ENCODE peak calls at places on chromosome 6, in seven cellular contexts. W, Y, P, O, S, C and A are unnamed samples.

GRCh38 chr6:11258260-11259237 is 26.1 kb upstream of the NEDD9 start:
- DNase-seq in C (peak), O (no peak), P (no peak), Y (no peak), W (no peak), S (no peak), A (no peak)

GRCh38 chr6:30998785-30999184 is 11.5 kb upstream of the MUC22 start:
- DNase-seq in P (peak), O (no peak), S (no peak), C (peak), W (no peak), Y (no peak), A (no peak)

GRCh38 chr6:56381852-56382251 is 134.5 kb upstream of the COL21A1 start:
- DNase-seq in S (no peak), O (no peak), C (peak), W (no peak), Y (no peak), P (peak), A (no peak)

GRCh38 chr6:163679753-163680152 is 265.2 kb downstream of the QKI start:
- DNase-seq in P (no peak), W (peak), O (no peak), Y (no peak), S (no peak), C (no peak), A (no peak)

GRCh38 chr6:106536863-106537262 is 92.4 kb downstream of the RTN4IP1 start:
- DNase-seq in W (no peak), O (no peak), P (no peak), S (no peak), Y (no peak), C (no peak), A (no peak)

GRCh38 chr6:96537726-96538125 is 16.1 kb downstream of the UFL1 start:
- DNase-seq in Y (no peak), W (no peak), O (no peak), S (no peak), P (no peak), C (no peak), A (no peak)

GRCh38 chr6:87653074-87653962 is 48.7 kb downstream of the AKIRIN2 start:
- DNase-seq in S (no peak), Y (peak), O (no peak), C (no peak), P (no peak), W (no peak), A (no peak)

GRCh38 chr6:3350252-3350826 is 91.6 kb downstream of the PSMG4 start:
- DNase-seq in O (no peak), S (peak), W (no peak), Y (no peak), C (no peak), P (no peak), A (no peak)

GRCh38 chr6:160139420-160139851 is 17.8 kb downstream of the SLC22A1 start:
- DNase-seq in P (peak), S (peak), W (no peak), O (no peak), C (peak), Y (no peak), A (peak)

GRCh38 chr6:99833034-99833433 is 161.0 kb downstream of the MCHR2 start:
- DNase-seq in W (no peak), O (no peak), S (no peak), C (no peak), Y (no peak), P (no peak), A (no peak)

GRCh38 chr6:108608453-108609275 is 47.9 kb downstream of the FOXO3 start:
- DNase-seq in S (no peak), W (no peak), O (no peak), C (no peak), Y (no peak), P (peak), A (no peak)

GRCh38 chr6:79070206-79070825 is 7.7 kb downstream of the PHIP start:
- DNase-seq in P (no peak), Y (no peak), W (no peak), S (no peak), O (no peak), C (no peak), A (no peak)

GRCh38 chr6:40906759-40907158 is 132.3 kb downstream of the UNC5CL start:
- DNase-seq in P (peak), Y (no peak), O (no peak), W (no peak), C (peak), S (no peak), A (no peak)

GRCh38 chr6:80209434-80209833 is 103.0 kb downstream of the BCKDHB start:
- DNase-seq in S (no peak), Y (no peak), O (no peak), C (no peak), W (no peak), P (no peak), A (no peak)

GRCh38 chr6:32943864-32944263 is 3.0 kb upstream of the HLA-DMB start:
- DNase-seq in S (no peak), O (no peak), W (no peak), Y (no peak), C (no peak), P (no peak), A (no peak)

GRCh38 chr6:170522565-170523183 is 30.4 kb downstream of the PSMB1 start:
- DNase-seq in W (peak), Y (no peak), S (no peak), P (peak), C (no peak), O (no peak), A (no peak)

GRCh38 chr6:35311390-35312075 is 13.9 kb downstream of the DEF6 start:
- DNase-seq in P (no peak), Y (peak), O (no peak), W (no peak), C (no peak), S (no peak), A (peak)

GRCh38 chr6:163455553-163455952 is 41.0 kb downstream of the QKI start:
- DNase-seq in O (no peak), S (no peak), W (no peak), P (no peak), Y (no peak), C (no peak), A (no peak)

GRCh38 chr6:107767637-107768036 is 56.5 kb downstream of the SCML4 start:
- DNase-seq in O (no peak), P (no peak), C (no peak), S (no peak), Y (no peak), W (no peak), A (no peak)

GRCh38 chr6:18154507-18155272 is at the start of gene TPMT:
- DNase-seq in Y (peak), W (no peak), C (no peak), S (peak), O (peak), P (peak), A (peak)

GRCh38 chr6:148223424-148223842 is 119.2 kb upstream of the SASH1 start:
- DNase-seq in P (peak), Y (no peak), S (no peak), C (peak), W (no peak), O (no peak), A (no peak)

GRCh38 chr6:39893286-39893685 is 41.0 kb downstream of the MOCS1 start:
- DNase-seq in Y (no peak), S (no peak), C (no peak), W (no peak), P (no peak), O (no peak), A (no peak)

GRCh38 chr6:10347561-10348327 is 67.1 kb downstream of the TFAP2A start:
- DNase-seq in Y (no peak), W (no peak), S (no peak), O (no peak), P (peak), C (peak), A (no peak)

GRCh38 chr6:55694148-55694547 is 115.2 kb upstream of the HMGCLL1 start:
- DNase-seq in O (peak), C (no peak), W (peak), P (peak), S (no peak), Y (no peak), A (no peak)

GRCh38 chr6:94862116-94862515 is 715.2 kb upstream of the MANEA start:
- DNase-seq in W (no peak), S (no peak), O (no peak), C (no peak), Y (no peak), P (peak), A (no peak)

GRCh38 chr6:10403385-10404106 is 11.3 kb downstream of the TFAP2A start:
- DNase-seq in P (peak), W (no peak), S (no peak), Y (no peak), O (no peak), C (peak), A (no peak)

GRCh38 chr6:29769336-29769735 is 46.1 kb downstream of the HLA-F start:
- DNase-seq in P (no peak), Y (peak), C (no peak), O (no peak), S (no peak), W (no peak), A (no peak)

GRCh38 chr6:143575840-143576498 is 64.4 kb upstream of the FUCA2 start:
- DNase-seq in Y (no peak), P (no peak), C (no peak), S (no peak), W (no peak), O (no peak), A (no peak)

GRCh38 chr6:87706187-87706966 is 4.3 kb upstream of the AKIRIN2 start:
- DNase-seq in W (no peak), O (no peak), S (no peak), P (peak), C (peak), Y (no peak), A (no peak)

GRCh38 chr6:169966312-169967181 is 215.1 kb downstream of the ERMARD start:
- DNase-seq in P (no peak), C (no peak), O (no peak), S (peak), W (no peak), Y (no peak), A (no peak)

GRCh38 chr6:134317471-134318131 is at the start of gene SGK1:
- DNase-seq in C (no peak), S (no peak), W (peak), P (peak), O (no peak), Y (peak), A (no peak)

GRCh38 chr6:107673076-107673494 is 151.0 kb downstream of the SCML4 start:
- DNase-seq in C (no peak), S (no peak), O (peak), P (no peak), W (no peak), Y (no peak), A (no peak)

GRCh38 chr6:100573169-100573568 is 108.4 kb upstream of the SIM1 start:
- DNase-seq in S (no peak), Y (no peak), O (no peak), W (peak), P (peak), C (no peak), A (no peak)

GRCh38 chr6:3227363-3228045 is at the start of gene TUBB2B:
- DNase-seq in Y (no peak), C (no peak), P (no peak), S (peak), W (peak), O (peak), A (no peak)

GRCh38 chr6:11393713-11394627 is 143.6 kb upstream of the TMEM170B start:
- DNase-seq in Y (no peak), C (peak), W (no peak), P (peak), S (no peak), O (no peak), A (no peak)

GRCh38 chr6:144675231-144675861 is 390.2 kb downstream of the UTRN start:
- DNase-seq in O (no peak), Y (peak), P (no peak), C (no peak), S (no peak), W (no peak), A (no peak)

GRCh38 chr6:134517145-134517658 is 199.3 kb upstream of the SGK1 start:
- DNase-seq in Y (peak), P (peak), W (peak), O (peak), S (peak), C (peak), A (peak)

GRCh38 chr6:159852877-159853276 is 37.9 kb upstream of the MAS1 start:
- DNase-seq in P (peak), Y (no peak), W (no peak), O (no peak), C (no peak), S (no peak), A (no peak)

GRCh38 chr6:153670403-153671026 is 368.5 kb upstream of the OPRM1 start:
- DNase-seq in P (no peak), S (no peak), O (no peak), C (no peak), W (no peak), Y (no peak), A (no peak)

GRCh38 chr6:167435209-167435728 is 110.4 kb downstream of the TTLL2 start:
- DNase-seq in O (no peak), P (no peak), S (no peak), W (no peak), Y (no peak), C (no peak), A (peak)

DNA sequence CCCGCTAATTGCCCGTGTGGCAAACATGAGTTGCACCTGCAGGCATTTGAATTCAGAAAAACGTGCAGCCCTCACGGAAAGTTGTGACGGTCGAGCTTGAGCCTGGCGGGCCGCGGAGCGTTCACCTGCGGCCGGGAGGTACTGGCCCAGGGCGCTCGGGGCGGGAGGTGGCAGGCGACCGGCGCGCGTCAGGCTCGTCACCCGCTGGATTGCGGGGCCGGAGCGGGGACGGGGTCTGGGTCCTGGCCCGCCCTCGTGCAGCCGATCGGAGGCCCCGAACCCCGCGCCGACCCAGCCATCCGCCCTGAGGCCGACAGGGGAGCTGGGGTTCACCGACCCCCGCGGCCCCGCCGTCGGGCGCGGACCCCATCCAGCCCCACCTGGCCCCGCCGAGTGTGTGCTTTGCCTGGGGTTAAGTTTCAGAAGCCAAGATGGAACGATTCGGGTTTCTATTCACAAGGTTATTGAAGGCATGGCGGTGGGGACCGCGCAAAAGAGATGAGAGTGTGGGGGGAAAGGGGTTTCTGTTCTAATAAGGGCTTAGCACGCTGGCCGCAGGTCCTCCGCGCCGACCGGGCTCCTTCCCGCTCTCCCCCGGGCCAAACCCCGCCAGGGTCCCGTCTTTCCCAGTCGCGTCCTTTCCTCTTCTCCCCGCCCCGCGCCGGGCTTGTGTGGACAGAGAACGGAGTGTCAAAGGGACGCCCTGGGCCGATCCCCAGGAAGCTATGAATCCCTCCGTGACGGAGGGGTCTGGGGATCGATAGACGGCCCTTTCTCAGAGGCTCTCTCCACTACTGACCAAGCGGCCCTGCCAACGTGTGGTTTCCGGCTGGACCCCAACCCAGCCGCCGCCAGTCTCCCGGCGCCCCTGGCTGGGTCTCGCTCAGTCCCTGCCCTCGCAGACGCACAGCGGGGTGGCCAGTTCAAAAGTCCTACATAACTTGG is 1.6 kb upstream of the HEY2 start:
- DNase-seq in P (no peak), S (peak), O (peak), W (peak), Y (peak), C (no peak), A (peak)
- H3K4me3 ChIP-seq in P (peak), S (peak), O (peak), W (peak), Y (peak), C (peak), A (peak)

DNA sequence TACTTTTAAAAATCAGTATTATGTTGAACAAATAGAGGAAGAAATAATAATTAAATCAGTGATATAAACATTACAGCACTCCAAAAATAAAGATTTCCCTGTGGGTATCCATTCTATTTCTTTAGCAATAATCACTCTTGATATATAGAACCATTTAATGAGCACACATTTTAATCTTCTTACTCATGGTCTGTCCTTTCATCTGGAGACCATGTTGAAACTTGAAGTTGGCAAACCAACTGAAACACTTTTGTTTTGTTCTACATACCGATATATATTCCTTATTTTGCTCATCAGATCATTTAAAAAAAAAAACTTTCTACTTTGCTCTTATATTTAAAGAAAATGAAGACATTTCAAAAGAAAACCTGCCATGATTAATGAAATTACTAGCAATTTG is 13.4 kb downstream of the C6orf58 start:
- DNase-seq in S (no peak), O (no peak), C (no peak), W (no peak), Y (no peak), P (no peak), A (no peak)
- H3K27ac ChIP-seq in S (no peak), O (no peak), C (no peak), W (no peak), Y (no peak), P (no peak), A (no peak)

GRCh38 chr6:136249336-136249735 is 775 bp downstream of the MTFR2 start:
- DNase-seq in S (no peak), Y (no peak), O (no peak), C (no peak), P (no peak), W (no peak), A (no peak)
- H3K4me3 ChIP-seq in S (peak), Y (no peak), O (no peak), C (peak), P (peak), W (peak), A (peak)

DNA sequence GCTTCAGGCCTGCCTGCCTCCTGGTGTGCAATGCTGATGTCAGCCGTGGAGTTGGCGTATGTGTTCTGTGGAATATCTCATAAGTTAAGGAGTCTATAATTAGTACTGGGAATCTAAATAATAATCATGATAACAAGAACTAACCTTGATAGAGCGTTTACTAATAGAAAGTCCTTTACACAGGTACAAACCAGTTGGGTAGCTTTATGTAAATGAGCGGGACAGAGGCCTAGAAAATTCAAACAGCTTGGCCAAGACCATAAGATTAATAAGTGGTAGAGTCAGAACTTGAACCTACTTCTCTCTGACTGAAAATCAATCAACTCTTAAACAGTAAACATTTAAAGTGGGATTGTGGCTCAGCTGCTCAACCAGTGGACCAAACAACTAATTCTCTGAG is 570.9 kb upstream of the AGPAT4 start:
- DNase-seq in W (no peak), S (no peak), C (no peak), P (no peak), Y (no peak), O (no peak), A (no peak)
- H3K27ac ChIP-seq in W (no peak), S (no peak), C (no peak), P (no peak), Y (no peak), O (no peak), A (no peak)